ENCODE peak calls at places on chromosomes 13 and 19, in four cellular contexts. I is HCT116, O is K562, X is HepG2. F is an unnamed sample.

GRCh38 chr13:28451482-28452217 is 43.3 kb downstream of the FLT1 start:
- ATAC-seq in X (no peak), O (peak; percentile 91), I (no peak), F (peak; percentile 48)

GRCh38 chr13:94251801-94252200 is 227.7 kb downstream of the DCT start:
- ATAC-seq in I (no peak), O (no peak), X (no peak), F (no peak)

GRCh38 chr19:42198676-42199439 is 18.6 kb downstream of the DEDD2 start:
- ATAC-seq in X (no peak), I (no peak), O (no peak), F (peak; percentile 25)

GRCh38 chr19:7578127-7578526 is 17.5 kb upstream of the CAMSAP3 start:
- ATAC-seq in O (no peak), X (no peak), I (no peak), F (no peak)

GRCh38 chr13:24251525-24251924 is 57.9 kb upstream of the C1QTNF9 start:
- ATAC-seq in X (no peak), I (no peak), O (no peak), F (no peak)

GRCh38 chr13:30766957-30767603 is 31.7 kb downstream of the ALOX5AP start:
- ATAC-seq in I (no peak), X (no peak), O (no peak), F (no peak)

GRCh38 chr19:7933411-7933810 is 7.5 kb upstream of the CTXN1 start:
- ATAC-seq in O (peak; percentile 15), X (peak; percentile 21), I (peak; percentile 44), F (no peak)

GRCh38 chr13:30178976-30179375 is 128.4 kb downstream of the KATNAL1 start:
- ATAC-seq in I (no peak), X (no peak), O (no peak), F (no peak)

GRCh38 chr13:85040176-85040660 is 759.0 kb downstream of the SLITRK6 start:
- ATAC-seq in O (no peak), X (no peak), I (no peak), F (no peak)

GRCh38 chr13:109010912-109011311 is 381.5 kb downstream of the MYO16 start:
- ATAC-seq in O (no peak), I (no peak), X (no peak), F (no peak)

GRCh38 chr13:102310691-102311432 is 91.0 kb downstream of the FGF14 start:
- ATAC-seq in O (no peak), I (no peak), X (no peak), F (peak; percentile 72)

GRCh38 chr19:3323026-3323425 is 43.4 kb upstream of the NFIC start:
- ATAC-seq in X (no peak), O (no peak), I (no peak), F (no peak)

GRCh38 chr19:18644144-18645034 is 7.6 kb downstream of the KLHL26 start:
- ATAC-seq in X (peak; percentile 42), O (peak; percentile 69), I (peak; percentile 63), F (no peak)

GRCh38 chr13:63541336-63541735 is 2125.7 kb upstream of the PCDH20 start:
- ATAC-seq in O (no peak), X (no peak), I (no peak), F (no peak)

GRCh38 chr19:17303167-17303939 is at the start of gene ABHD8:
- ATAC-seq in I (peak; percentile 79), O (peak; percentile 92), X (peak; percentile 88), F (peak; percentile 90)
- TF ChIP-seq POLR2AphosphoS5 in I (peak; percentile 61), O (no peak), X (peak; percentile 32), F (peak; percentile 56)

GRCh38 chr19:45070214-45070613 is 6.1 kb downstream of the ZNF296 start:
- ATAC-seq in O (no peak), X (no peak), I (no peak), F (no peak)

GRCh38 chr19:45071969-45072790 is 4.1 kb downstream of the ZNF296 start:
- ATAC-seq in X (no peak), I (no peak), O (no peak), F (no peak)

GRCh38 chr19:45070861-45071544 is 5.3 kb downstream of the ZNF296 start:
- ATAC-seq in I (no peak), O (no peak), X (no peak), F (no peak)

GRCh38 chr19:45069056-45069455 is 7.2 kb downstream of the ZNF296 start:
- ATAC-seq in O (peak; percentile 72), X (peak; percentile 51), I (peak; percentile 83), F (no peak)

GRCh38 chr19:45071545-45071938 is 4.7 kb downstream of the ZNF296 start:
- ATAC-seq in O (no peak), X (no peak), I (no peak), F (no peak)
- TF ChIP-seq POLR2A in O (peak; percentile 39), X (no peak), I (no peak), F (no peak)

DNA sequence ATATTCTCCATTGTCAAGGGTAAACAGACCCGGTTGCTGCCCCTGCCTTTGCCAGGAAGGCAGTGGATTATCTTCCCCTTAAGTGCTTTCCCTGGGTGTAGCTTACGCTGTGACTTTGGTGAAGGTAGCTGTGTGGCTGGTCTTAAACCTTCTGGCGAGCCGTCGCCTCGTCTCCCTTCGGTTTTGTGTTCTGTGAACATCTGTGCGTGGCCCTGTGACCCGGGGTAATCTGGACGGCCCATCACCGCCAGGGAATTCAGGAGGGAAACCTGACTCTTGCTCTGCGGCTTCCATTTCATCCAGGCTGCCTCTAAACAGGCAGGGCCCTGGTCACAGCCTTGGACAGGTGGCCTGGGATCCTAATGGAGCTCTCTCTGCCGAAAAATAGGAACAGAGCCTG is 78.7 kb downstream of the SHISA2 start:
- ATAC-seq in X (no peak), O (no peak), I (no peak), F (no peak)
- TF ChIP-seq POLR2AphosphoS5 in X (no peak), O (no peak), I (no peak), F (no peak)

GRCh38 chr13:35475960-35476943 is at the start of gene MAB21L1:
- ATAC-seq in I (no peak), O (no peak), X (no peak), F (no peak)
- TF ChIP-seq POLR2A in I (no peak), O (no peak), X (no peak), F (no peak)

GRCh38 chr19:38400361-38400760 is 2.5 kb upstream of the FAM98C start:
- ATAC-seq in I (no peak), X (no peak), O (no peak), F (no peak)

GRCh38 chr19:38404858-38405257 is 2.0 kb downstream of the FAM98C start:
- ATAC-seq in I (no peak), O (no peak), X (no peak), F (no peak)

GRCh38 chr19:38401148-38401547 is 1.7 kb upstream of the FAM98C start:
- ATAC-seq in O (no peak), X (no peak), I (no peak), F (no peak)

GRCh38 chr19:38402967-38403674 is at the start of gene FAM98C:
- ATAC-seq in I (peak; percentile 98), O (peak; percentile 99), X (peak; percentile 96), F (peak; percentile 99)

DNA sequence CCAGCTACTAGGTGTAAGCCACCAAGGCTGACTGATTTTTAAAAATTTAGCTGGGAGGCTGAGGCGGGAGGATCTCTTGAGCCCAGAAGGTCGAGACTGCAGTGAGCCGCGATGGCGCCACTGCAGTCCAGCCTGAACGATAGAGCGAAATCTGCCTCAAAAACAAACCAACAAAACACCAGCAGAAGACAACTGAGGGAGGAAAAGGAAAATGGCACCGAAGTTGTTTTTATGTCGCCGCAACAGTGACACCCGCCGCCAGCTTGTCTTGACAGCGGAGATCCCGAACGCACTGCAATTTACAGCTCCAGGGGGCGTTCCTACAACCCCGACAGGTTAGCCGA is 298 bp upstream of the FAM98C start:
- ATAC-seq in I (no peak), X (no peak), O (no peak), F (peak; percentile 19)
- TF ChIP-seq POLR2AphosphoS5 in I (peak; percentile 54), X (peak; percentile 46), O (no peak), F (no peak)

DNA sequence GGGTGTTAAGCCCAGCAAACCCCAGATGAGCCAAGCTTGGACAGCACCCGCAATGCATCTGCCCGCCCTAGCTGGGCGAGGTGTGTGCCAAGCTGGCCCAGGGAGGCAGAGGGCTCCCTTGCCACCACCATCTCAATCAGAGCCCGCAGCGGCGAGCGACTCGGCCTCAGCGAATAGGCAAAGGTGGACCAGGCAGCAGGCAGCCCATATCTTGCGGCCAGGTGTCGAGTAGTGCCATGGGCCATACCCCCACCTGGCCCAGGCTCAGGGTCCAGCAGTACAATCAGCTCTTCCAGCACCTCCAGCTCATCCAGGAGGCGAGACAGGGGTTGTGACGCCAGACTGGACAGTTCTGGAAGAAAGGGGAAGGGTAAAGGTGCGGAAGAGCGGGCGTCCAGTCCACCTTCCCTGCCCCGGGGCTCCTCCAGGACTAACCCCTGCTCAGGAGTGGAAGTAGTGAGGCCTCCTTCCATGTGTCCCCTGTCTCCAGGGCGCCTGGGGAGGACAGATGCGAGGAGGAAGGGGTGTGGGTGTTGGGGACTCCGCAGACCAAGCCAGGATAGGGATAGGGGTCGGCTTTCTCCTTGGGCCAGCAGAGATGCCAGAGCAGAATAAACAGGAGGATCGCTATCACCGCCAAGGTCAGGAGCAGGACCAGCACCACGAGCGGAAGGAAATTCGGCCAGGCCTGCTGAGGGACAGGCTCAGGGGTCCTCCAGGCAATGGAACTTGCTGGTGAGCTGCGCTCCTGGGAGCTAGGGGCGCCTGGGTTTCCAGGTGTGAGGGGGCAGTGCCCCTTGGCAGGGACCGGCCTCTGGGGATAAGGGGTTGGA is 2.8 kb downstream of the IGFLR1 start:
- ATAC-seq in X (no peak), O (no peak), I (no peak), F (no peak)
- TF ChIP-seq POLR2A in X (no peak), O (peak; percentile 53), I (no peak), F (no peak)

GRCh38 chr19:34489175-34489574 is 7.6 kb downstream of the WTIP start:
- ATAC-seq in I (no peak), X (no peak), O (no peak), F (no peak)
- TF ChIP-seq POLR2AphosphoS5 in I (no peak), X (no peak), O (no peak), F (no peak)

GRCh38 chr19:5672708-5673459 is 7.4 kb downstream of the MICOS13 start:
- ATAC-seq in X (no peak), O (no peak), I (no peak), F (no peak)
- TF ChIP-seq POLR2A in X (no peak), O (no peak), I (no peak), F (no peak)